ENCODE peak calls at places on chromosomes 6 and 20, in seven cellular contexts. One of them, this sample, is unnamed. For H3K27me3, the result is how much of the 10 kb centered on the place peaks cover.

GRCh38 chr6:26544473-26544872 is 6.3 kb downstream of the HMGN4 start:
- DNase-seq in BE2C: no peak
- DNase-seq in IMR-90: no peak
- DNase-seq in ovary: no peak
- DNase-seq in vagina: no peak
- DNase-seq in prostate gland: no peak
- DNase-seq in thoracic aorta: no peak
- DNase-seq in this sample: no peak

GRCh38 chr20:57464642-57465211 is 60.2 kb downstream of the CTCFL start:
- DNase-seq in prostate gland: no peak
- DNase-seq in IMR-90: no peak
- DNase-seq in thoracic aorta: no peak
- DNase-seq in BE2C: peak
- DNase-seq in ovary: no peak
- DNase-seq in vagina: no peak
- DNase-seq in this sample: no peak

GRCh38 chr6:104887350-104887749 is 27.6 kb upstream of the HACE1 start:
- DNase-seq in prostate gland: no peak
- DNase-seq in IMR-90: peak
- DNase-seq in ovary: no peak
- DNase-seq in vagina: no peak
- DNase-seq in thoracic aorta: no peak
- DNase-seq in BE2C: no peak
- DNase-seq in this sample: peak

GRCh38 chr6:143002686-143003085 is 57.7 kb upstream of the HIVEP2 start:
- DNase-seq in prostate gland: no peak
- DNase-seq in BE2C: no peak
- DNase-seq in thoracic aorta: no peak
- DNase-seq in vagina: no peak
- DNase-seq in IMR-90: no peak
- DNase-seq in ovary: no peak
- DNase-seq in this sample: no peak

GRCh38 chr6:119284861-119285521 is 64.6 kb downstream of the MAN1A1 start:
- DNase-seq in BE2C: peak
- DNase-seq in IMR-90: no peak
- DNase-seq in thoracic aorta: no peak
- DNase-seq in vagina: no peak
- DNase-seq in ovary: no peak
- DNase-seq in prostate gland: no peak
- DNase-seq in this sample: no peak

GRCh38 chr20:51890003-51890402 is 87.7 kb upstream of the SALL4 start:
- DNase-seq in vagina: no peak
- DNase-seq in thoracic aorta: no peak
- DNase-seq in prostate gland: no peak
- DNase-seq in IMR-90: no peak
- DNase-seq in ovary: no peak
- DNase-seq in BE2C: no peak
- DNase-seq in this sample: no peak

GRCh38 chr6:29792123-29793035 is 35.2 kb upstream of the HLA-G start:
- DNase-seq in prostate gland: peak
- DNase-seq in ovary: peak
- DNase-seq in IMR-90: no peak
- DNase-seq in vagina: peak
- DNase-seq in BE2C: no peak
- DNase-seq in thoracic aorta: peak
- DNase-seq in this sample: no peak

GRCh38 chr6:23642849-23643248 is 483.2 kb upstream of the NRSN1 start:
- DNase-seq in BE2C: no peak
- DNase-seq in vagina: no peak
- DNase-seq in prostate gland: no peak
- DNase-seq in ovary: no peak
- DNase-seq in thoracic aorta: no peak
- DNase-seq in IMR-90: no peak
- DNase-seq in this sample: no peak

GRCh38 chr20:13671500-13672288 is 33.0 kb upstream of the TASP1 start:
- DNase-seq in IMR-90: peak
- DNase-seq in ovary: peak
- DNase-seq in thoracic aorta: peak
- DNase-seq in vagina: no peak
- DNase-seq in BE2C: no peak
- DNase-seq in prostate gland: no peak
- DNase-seq in this sample: no peak

GRCh38 chr6:16818992-16819626 is 57.8 kb upstream of the ATXN1 start:
- DNase-seq in BE2C: no peak
- DNase-seq in IMR-90: no peak
- DNase-seq in vagina: no peak
- DNase-seq in thoracic aorta: no peak
- DNase-seq in prostate gland: no peak
- DNase-seq in ovary: no peak
- DNase-seq in this sample: no peak

GRCh38 chr20:1816384-1817381 is 78.5 kb upstream of the SIRPA start:
- DNase-seq in ovary: no peak
- DNase-seq in prostate gland: peak
- DNase-seq in IMR-90: peak
- DNase-seq in vagina: peak
- DNase-seq in BE2C: no peak
- DNase-seq in thoracic aorta: no peak
- DNase-seq in this sample: peak

GRCh38 chr6:28226460-28226859 is 1.4 kb downstream of the ZSCAN9 start:
- DNase-seq in thoracic aorta: no peak
- DNase-seq in prostate gland: no peak
- DNase-seq in BE2C: no peak
- DNase-seq in ovary: no peak
- DNase-seq in IMR-90: no peak
- DNase-seq in vagina: no peak
- DNase-seq in this sample: no peak

GRCh38 chr20:24943196-24943595 is 5.9 kb upstream of the CST7 start:
- DNase-seq in BE2C: no peak
- DNase-seq in ovary: no peak
- DNase-seq in vagina: peak
- DNase-seq in IMR-90: no peak
- DNase-seq in thoracic aorta: no peak
- DNase-seq in prostate gland: no peak
- DNase-seq in this sample: no peak

GRCh38 chr20:63343460-63344150 is 17.5 kb downstream of the CHRNA4 start:
- DNase-seq in BE2C: no peak
- DNase-seq in IMR-90: no peak
- DNase-seq in vagina: no peak
- DNase-seq in prostate gland: no peak
- DNase-seq in ovary: no peak
- DNase-seq in thoracic aorta: no peak
- DNase-seq in this sample: no peak

GRCh38 chr20:51525241-51526104 is 17.0 kb downstream of the NFATC2 start:
- DNase-seq in thoracic aorta: no peak
- DNase-seq in ovary: no peak
- DNase-seq in IMR-90: no peak
- DNase-seq in BE2C: no peak
- DNase-seq in vagina: no peak
- DNase-seq in prostate gland: no peak
- DNase-seq in this sample: no peak

GRCh38 chr6:33672808-33673207 is 38.7 kb downstream of the UQCC2 start:
- DNase-seq in thoracic aorta: peak
- DNase-seq in prostate gland: no peak
- DNase-seq in IMR-90: peak
- DNase-seq in BE2C: peak
- DNase-seq in ovary: peak
- DNase-seq in vagina: no peak
- DNase-seq in this sample: peak

GRCh38 chr20:35598476-35598875 is 17.2 kb upstream of the SPAG4 start:
- DNase-seq in ovary: no peak
- DNase-seq in IMR-90: no peak
- DNase-seq in prostate gland: no peak
- DNase-seq in vagina: no peak
- DNase-seq in BE2C: no peak
- DNase-seq in thoracic aorta: no peak
- DNase-seq in this sample: no peak

GRCh38 chr6:127866766-127867165 is 34.1 kb downstream of the THEMIS start:
- DNase-seq in vagina: no peak
- DNase-seq in thoracic aorta: no peak
- DNase-seq in BE2C: no peak
- DNase-seq in prostate gland: no peak
- DNase-seq in ovary: no peak
- DNase-seq in IMR-90: no peak
- DNase-seq in this sample: no peak

GRCh38 chr20:24965065-24965919 is 16.2 kb downstream of the CST7 start:
- DNase-seq in prostate gland: no peak
- DNase-seq in thoracic aorta: no peak
- DNase-seq in BE2C: no peak
- DNase-seq in IMR-90: no peak
- DNase-seq in vagina: peak
- DNase-seq in ovary: no peak
- DNase-seq in this sample: no peak

GRCh38 chr20:17875106-17875980 is 93.3 kb downstream of the SNX5 start:
- DNase-seq in ovary: peak
- DNase-seq in BE2C: peak
- DNase-seq in thoracic aorta: no peak
- DNase-seq in vagina: no peak
- DNase-seq in prostate gland: peak
- DNase-seq in IMR-90: peak
- DNase-seq in this sample: no peak

GRCh38 chr6:52538252-52538905 is 38.5 kb downstream of the TRAM2 start:
- DNase-seq in thoracic aorta: no peak
- DNase-seq in ovary: no peak
- DNase-seq in BE2C: no peak
- DNase-seq in vagina: no peak
- DNase-seq in IMR-90: no peak
- DNase-seq in prostate gland: no peak
- DNase-seq in this sample: no peak

GRCh38 chr20:59151820-59152219 is 11.8 kb upstream of the ZNF831 start:
- DNase-seq in BE2C: no peak
- DNase-seq in thoracic aorta: no peak
- DNase-seq in ovary: no peak
- DNase-seq in IMR-90: no peak
- DNase-seq in vagina: peak
- DNase-seq in prostate gland: no peak
- DNase-seq in this sample: no peak

GRCh38 chr6:149467265-149467664 is 17.5 kb downstream of the ZC3H12D start:
- DNase-seq in vagina: no peak
- DNase-seq in thoracic aorta: no peak
- DNase-seq in prostate gland: no peak
- DNase-seq in BE2C: no peak
- DNase-seq in IMR-90: no peak
- DNase-seq in ovary: no peak
- DNase-seq in this sample: no peak
- H3K27me3 ChIP-seq in vagina: under half
- H3K27me3 ChIP-seq in thoracic aorta: under half
- H3K27me3 ChIP-seq in prostate gland: under half
- H3K27me3 ChIP-seq in BE2C: under half
- H3K27me3 ChIP-seq in IMR-90: under half
- H3K27me3 ChIP-seq in ovary: under half
- H3K27me3 ChIP-seq in this sample: under half

GRCh38 chr20:22554391-22554790 is 30.0 kb downstream of the FOXA2 start:
- DNase-seq in prostate gland: no peak
- DNase-seq in ovary: no peak
- DNase-seq in BE2C: no peak
- DNase-seq in thoracic aorta: no peak
- DNase-seq in IMR-90: no peak
- DNase-seq in vagina: no peak
- DNase-seq in this sample: no peak
- H3K27me3 ChIP-seq in prostate gland: under half
- H3K27me3 ChIP-seq in ovary: under half
- H3K27me3 ChIP-seq in BE2C: under half
- H3K27me3 ChIP-seq in thoracic aorta: under half
- H3K27me3 ChIP-seq in IMR-90: under half
- H3K27me3 ChIP-seq in vagina: under half
- H3K27me3 ChIP-seq in this sample: under half

DNA sequence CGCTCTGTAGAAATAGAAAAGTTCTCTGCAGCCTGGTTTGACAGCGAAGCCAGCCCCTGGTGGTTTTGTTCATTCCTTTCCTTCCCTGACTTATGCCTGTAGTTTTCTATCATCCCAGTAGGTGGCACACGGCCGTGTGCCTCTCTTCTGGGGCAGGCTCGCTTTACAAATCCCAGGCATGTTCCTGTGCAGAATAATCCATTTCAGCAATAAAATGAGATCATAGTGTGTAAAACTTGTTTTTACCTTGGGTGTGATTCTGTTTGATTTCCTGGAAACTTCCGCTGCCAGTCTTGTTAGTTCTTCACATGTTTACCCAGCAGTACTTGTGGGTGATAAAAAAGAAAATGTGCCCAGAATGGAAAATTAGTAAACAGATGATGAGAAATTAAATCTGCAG is 7.4 kb upstream of the INSM1 start:
- DNase-seq in thoracic aorta: no peak
- DNase-seq in BE2C: peak
- DNase-seq in vagina: no peak
- DNase-seq in ovary: no peak
- DNase-seq in prostate gland: peak
- DNase-seq in IMR-90: peak
- DNase-seq in this sample: peak
- H3K27me3 ChIP-seq in thoracic aorta: under half
- H3K27me3 ChIP-seq in BE2C: under half
- H3K27me3 ChIP-seq in vagina: under half
- H3K27me3 ChIP-seq in ovary: under half
- H3K27me3 ChIP-seq in prostate gland: under half
- H3K27me3 ChIP-seq in IMR-90: under half
- H3K27me3 ChIP-seq in this sample: under half

GRCh38 chr6:134628154-134628553 is 310.2 kb upstream of the SGK1 start:
- DNase-seq in thoracic aorta: no peak
- DNase-seq in BE2C: no peak
- DNase-seq in ovary: no peak
- DNase-seq in vagina: no peak
- DNase-seq in prostate gland: no peak
- DNase-seq in IMR-90: no peak
- DNase-seq in this sample: no peak

GRCh38 chr6:134624781-134625180 is 306.9 kb upstream of the SGK1 start:
- DNase-seq in thoracic aorta: no peak
- DNase-seq in BE2C: no peak
- DNase-seq in IMR-90: no peak
- DNase-seq in ovary: no peak
- DNase-seq in prostate gland: no peak
- DNase-seq in vagina: no peak
- DNase-seq in this sample: no peak

GRCh38 chr6:134626131-134626530 is 308.2 kb upstream of the SGK1 start:
- DNase-seq in prostate gland: no peak
- DNase-seq in vagina: no peak
- DNase-seq in thoracic aorta: no peak
- DNase-seq in IMR-90: no peak
- DNase-seq in ovary: no peak
- DNase-seq in BE2C: no peak
- DNase-seq in this sample: no peak

GRCh38 chr6:134627707-134628106 is 309.8 kb upstream of the SGK1 start:
- DNase-seq in BE2C: no peak
- DNase-seq in prostate gland: no peak
- DNase-seq in vagina: no peak
- DNase-seq in thoracic aorta: no peak
- DNase-seq in ovary: no peak
- DNase-seq in IMR-90: no peak
- DNase-seq in this sample: no peak

DNA sequence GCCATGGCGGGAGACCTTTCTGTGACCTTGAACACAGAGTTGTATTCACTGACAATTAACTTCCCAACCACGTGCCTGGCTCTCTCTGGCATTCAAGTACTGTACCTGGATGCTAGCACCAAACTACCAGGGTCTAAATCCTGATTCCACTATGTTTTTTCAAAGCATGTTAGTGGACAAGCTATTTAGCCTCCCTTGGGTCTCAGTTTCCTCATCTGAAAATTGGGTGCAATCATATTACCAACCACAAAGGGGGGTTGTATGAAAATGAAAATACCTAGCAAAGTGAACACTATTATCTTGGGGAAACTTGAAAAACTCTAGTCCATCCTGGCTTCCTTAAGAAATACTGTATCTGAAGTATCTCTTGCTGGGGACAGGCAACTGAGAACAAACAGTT is 308.7 kb upstream of the SGK1 start:
- DNase-seq in thoracic aorta: no peak
- DNase-seq in vagina: no peak
- DNase-seq in BE2C: no peak
- DNase-seq in ovary: no peak
- DNase-seq in IMR-90: no peak
- DNase-seq in prostate gland: no peak
- DNase-seq in this sample: no peak
- H3K27me3 ChIP-seq in thoracic aorta: under half
- H3K27me3 ChIP-seq in vagina: under half
- H3K27me3 ChIP-seq in BE2C: under half
- H3K27me3 ChIP-seq in ovary: under half
- H3K27me3 ChIP-seq in IMR-90: under half
- H3K27me3 ChIP-seq in prostate gland: under half
- H3K27me3 ChIP-seq in this sample: under half